ENCODE peak calls at places on chromosomes 5 and 9, in nine cellular contexts. V is stimulated activated CD8-positive, alpha-beta memory T cell treated with anti-CD3 and anti-CD28 coated beads, Interleukin-4, amount 100 ng/mL, for 4 hours; J is activated T-cell treated with anti-CD3 and anti-CD28 coated beads, Interleukin-2, amount 50 U/mL, for 24 hours; T is aorta; S is nephron progenitor cell; L is ACHN; F is iPS-NIHi11; X is SW 1271; D is AG08396. A is an unnamed sample.

GRCh38 chr5:61279725-61280124 is 52.3 kb upstream of the ZSWIM6 start:
- DNase-seq in D (no peak), S (no peak), X (no peak), L (peak), T (no peak), J (no peak), V (no peak), F (no peak), A (no peak)

GRCh38 chr9:133048595-133048994 is 13.2 kb upstream of the CEL start:
- DNase-seq in T (no peak), D (peak), F (peak), S (no peak), J (peak), X (peak), V (no peak), L (peak), A (no peak)

GRCh38 chr9:112850840-112851239 is 39.8 kb downstream of the SLC46A2 start:
- DNase-seq in S (no peak), T (no peak), X (no peak), J (no peak), F (no peak), V (no peak), D (no peak), L (no peak), A (no peak)

GRCh38 chr5:97096096-97096648 is 46.2 kb downstream of the LIX1 start:
- DNase-seq in S (no peak), T (no peak), D (no peak), L (peak), V (no peak), J (no peak), X (no peak), F (peak), A (no peak)

GRCh38 chr5:139795074-139796001 is at the start of gene PSD2:
- DNase-seq in L (peak), F (peak), X (peak), D (peak), S (peak), J (peak), T (peak), V (no peak), A (no peak)

GRCh38 chr9:121262953-121263352 is 5.0 kb upstream of the GSN start:
- DNase-seq in J (no peak), L (no peak), V (no peak), D (no peak), S (no peak), X (no peak), F (no peak), T (no peak), A (no peak)

GRCh38 chr5:93887678-93888077 is 146.3 kb upstream of the POU5F2 start:
- DNase-seq in S (no peak), F (no peak), L (no peak), T (no peak), V (no peak), X (no peak), D (no peak), J (no peak), A (no peak)

GRCh38 chr5:116488334-116488733 is 86.3 kb downstream of the SEMA6A start:
- DNase-seq in F (no peak), T (no peak), D (no peak), X (no peak), J (no peak), S (no peak), V (no peak), L (no peak), A (no peak)

GRCh38 chr5:124812771-124813358 is 66.4 kb upstream of the ZNF608 start:
- DNase-seq in D (no peak), X (no peak), L (no peak), V (no peak), T (no peak), J (no peak), F (no peak), S (no peak), A (no peak)

GRCh38 chr5:111004291-111004690 is 67.2 kb upstream of the TSLP start:
- DNase-seq in S (no peak), X (no peak), V (no peak), J (no peak), D (no peak), T (no peak), F (no peak), L (no peak), A (no peak)

GRCh38 chr9:72592501-72593403 is 71.3 kb downstream of the TMC1 start:
- DNase-seq in S (peak), V (no peak), L (peak), J (no peak), T (no peak), F (peak), D (peak), X (peak), A (no peak)

GRCh38 chr5:111454198-111454606 is 58.1 kb downstream of the STARD4 start:
- DNase-seq in S (no peak), V (no peak), J (no peak), F (no peak), L (no peak), X (no peak), T (no peak), D (no peak), A (no peak)

GRCh38 chr5:81768960-81769452 is 18.1 kb upstream of the SSBP2 start:
- DNase-seq in V (no peak), J (no peak), S (no peak), L (no peak), F (no peak), X (peak), D (peak), T (no peak), A (no peak)

GRCh38 chr9:6567140-6567591 is 78.4 kb downstream of the GLDC start:
- DNase-seq in S (no peak), T (peak), D (peak), F (no peak), J (no peak), X (peak), V (no peak), L (peak), A (no peak)

GRCh38 chr9:129486496-129487306 is 134.2 kb downstream of the C9orf50 start:
- DNase-seq in F (no peak), D (peak), T (peak), V (no peak), X (peak), J (no peak), L (no peak), S (no peak), A (no peak)

GRCh38 chr5:36156619-36157018 is 4.7 kb downstream of the SKP2 start:
- DNase-seq in S (no peak), F (no peak), T (no peak), X (peak), D (peak), J (no peak), L (no peak), V (no peak), A (no peak)

GRCh38 chr9:120402741-120403542 is 177.0 kb downstream of the CDK5RAP2 start:
- DNase-seq in L (peak), D (peak), S (no peak), X (peak), V (no peak), T (no peak), J (no peak), F (no peak), A (no peak)

A was measured in chondrocyte.